ENCODE peak calls at places on chromosomes 16 and 17, in seven cellular contexts. V, S, C, E, Y, G and T are unnamed samples.

GRCh38 chr17:72392056-72393010 is 271.5 kb downstream of the SOX9 start:
- DNase-seq in V (no peak), S (peak; percentile 95), C (no peak), E (no peak), Y (peak; percentile 75), G (no peak), T (no peak)

GRCh38 chr17:57989011-57989345 is 924 bp upstream of the VEZF1 start:
- DNase-seq in V (peak; percentile 59), S (peak; percentile 50), C (no peak), E (no peak), Y (peak; percentile 41), G (no peak), T (no peak)

GRCh38 chr17:17725853-17726720 is 44.8 kb downstream of the RAI1 start:
- DNase-seq in V (no peak), S (no peak), C (no peak), E (no peak), Y (no peak), G (no peak), T (no peak)

GRCh38 chr17:42178817-42179216 is 2.1 kb downstream of the KCNH4 start:
- DNase-seq in V (no peak), S (no peak), C (no peak), E (no peak), Y (no peak), G (no peak), T (no peak)

GRCh38 chr16:89052824-89053724 is 40.6 kb upstream of the ACSF3 start:
- DNase-seq in V (no peak), S (peak; percentile 2), C (no peak), E (peak; percentile 12), Y (no peak), G (no peak), T (no peak)

GRCh38 chr16:29316673-29317237 is 89.8 kb downstream of the NPIPB11 start:
- DNase-seq in V (peak; percentile 34), S (peak; percentile 21), C (no peak), E (no peak), Y (no peak), G (no peak), T (no peak)

GRCh38 chr17:44733753-44734152 is 25.0 kb upstream of the ADAM11 start:
- DNase-seq in V (peak; percentile 37), S (no peak), C (no peak), E (no peak), Y (no peak), G (no peak), T (no peak)

GRCh38 chr17:39235555-39236221 is 9.9 kb upstream of the STAC2 start:
- DNase-seq in V (no peak), S (peak; percentile 57), C (peak; percentile 27), E (no peak), Y (peak; percentile 64), G (no peak), T (no peak)

GRCh38 chr17:48244121-48244711 is 136.7 kb downstream of the SNX11 start:
- DNase-seq in V (no peak), S (peak; percentile 29), C (peak; percentile 36), E (no peak), Y (peak; percentile 59), G (no peak), T (no peak)

GRCh38 chr17:75854111-75854748 is 905 bp downstream of the WBP2 start:
- DNase-seq in V (no peak), S (peak; percentile 57), C (no peak), E (no peak), Y (peak; percentile 68), G (no peak), T (no peak)

GRCh38 chr16:8958344-8958808 is 5.3 kb downstream of the USP7 start:
- DNase-seq in V (peak; percentile 39), S (peak; percentile 69), C (no peak), E (no peak), Y (peak; percentile 36), G (no peak), T (no peak)

GRCh38 chr17:81329927-81330883 is 35.1 kb upstream of the SLC38A10 start:
- DNase-seq in V (no peak), S (no peak), C (no peak), E (no peak), Y (no peak), G (no peak), T (no peak)
- TF ChIP-seq CTCF in V (no peak), S (no peak), C (no peak), E (no peak), Y (no peak), G (no peak), T (no peak)

DNA sequence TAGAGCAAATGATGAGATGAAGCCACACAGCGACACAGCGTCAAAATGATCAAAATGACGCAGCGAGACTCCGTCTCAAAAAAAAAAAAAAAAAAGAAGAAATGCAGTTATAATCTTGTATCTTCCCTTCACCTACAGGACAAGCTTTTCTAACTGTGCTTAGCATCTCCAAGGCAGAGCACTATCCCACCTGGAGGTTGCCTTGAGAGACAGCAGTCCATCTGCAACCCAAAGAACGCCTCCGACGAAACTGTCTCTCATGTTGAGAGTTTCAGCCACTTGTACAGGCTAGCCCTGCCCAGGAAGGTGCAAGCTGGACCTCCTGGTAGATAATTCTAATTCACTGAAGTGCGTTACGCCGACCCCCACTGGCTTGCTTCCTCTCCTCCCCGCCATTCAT is 46.7 kb upstream of the GCSH start:
- DNase-seq in V (no peak), S (no peak), C (no peak), E (no peak), Y (no peak), G (no peak), T (no peak)
- H3K4me3 ChIP-seq in V (no peak overlapping the region), S (no peak overlapping the region), C (no peak overlapping the region), E (no peak overlapping the region), Y (no peak overlapping the region), G (no peak overlapping the region), T (no peak overlapping the region)

GRCh38 chr17:29039764-29040598 is 3.0 kb upstream of the PIPOX start:
- DNase-seq in V (no peak), S (peak; percentile 80), C (peak; percentile 93), E (no peak), Y (peak; percentile 93), G (no peak), T (peak; percentile 77)

GRCh38 chr17:29037739-29038465 is 5.0 kb upstream of the PIPOX start:
- DNase-seq in V (no peak), S (no peak), C (no peak), E (no peak), Y (no peak), G (no peak), T (no peak)

GRCh38 chr17:29034510-29034909 is 8.4 kb upstream of the PIPOX start:
- DNase-seq in V (no peak), S (no peak), C (no peak), E (no peak), Y (no peak), G (no peak), T (no peak)

GRCh38 chr17:29038511-29039300 is 4.2 kb upstream of the PIPOX start:
- DNase-seq in V (no peak), S (no peak), C (no peak), E (no peak), Y (no peak), G (no peak), T (no peak)

GRCh38 chr17:29036584-29036983 is 6.4 kb upstream of the PIPOX start:
- DNase-seq in V (no peak), S (no peak), C (no peak), E (no peak), Y (no peak), G (no peak), T (no peak)
- TF ChIP-seq CTCF in V (no peak), S (no peak), C (no peak), E (no peak), Y (no peak), G (no peak), T (no peak)

GRCh38 chr16:55506708-55507107 is 2.2 kb upstream of the LPCAT2 start:
- DNase-seq in V (no peak), S (no peak), C (no peak), E (no peak), Y (no peak), G (no peak), T (no peak)

GRCh38 chr16:55506083-55506482 is 2.8 kb upstream of the LPCAT2 start:
- DNase-seq in V (no peak), S (no peak), C (no peak), E (no peak), Y (no peak), G (no peak), T (no peak)

GRCh38 chr16:55508941-55509920 is at the start of gene LPCAT2:
- DNase-seq in V (peak; percentile 92), S (peak; percentile 84), C (peak; percentile 62), E (peak; percentile 90), Y (peak; percentile 92), G (peak; percentile 90), T (no peak)

GRCh38 chr16:55510185-55510805 is 1.4 kb downstream of the LPCAT2 start:
- DNase-seq in V (no peak), S (no peak), C (no peak), E (no peak), Y (no peak), G (no peak), T (no peak)

DNA sequence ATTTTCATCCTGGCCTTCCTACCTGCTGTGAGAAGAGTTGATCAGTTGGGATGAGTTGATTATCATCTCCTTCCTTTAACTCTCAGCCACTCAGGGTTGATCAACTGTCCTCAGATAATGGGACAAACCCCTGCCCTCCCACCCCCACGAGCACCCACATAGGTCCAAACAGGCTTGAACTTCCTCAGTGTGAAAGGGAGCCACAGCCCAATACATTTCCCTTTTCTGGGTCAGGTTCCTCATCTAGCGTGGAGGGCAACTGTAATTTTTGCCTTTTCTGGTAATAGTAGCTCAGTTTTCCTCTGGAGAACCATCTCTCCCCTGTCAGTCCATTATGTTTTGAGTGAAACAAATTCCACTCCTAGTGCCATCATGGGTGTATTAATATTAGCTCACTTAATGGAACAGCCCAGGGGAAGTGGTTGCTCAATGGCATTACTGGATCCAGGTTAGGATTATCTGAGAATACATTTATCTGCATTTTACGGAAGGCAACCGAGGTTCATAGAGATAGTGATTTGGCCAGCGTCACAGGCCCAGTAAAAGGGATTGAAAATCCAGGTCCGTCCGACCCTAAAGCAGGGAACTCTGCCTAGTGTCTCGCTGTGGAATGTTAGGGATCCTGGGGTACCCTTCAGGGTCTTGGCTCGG is 476 bp upstream of the LPCAT2 start:
- DNase-seq in V (no peak), S (no peak), C (no peak), E (no peak), Y (no peak), G (no peak), T (no peak)
- H3K4me3 ChIP-seq in V (peak overlapping the region; percentile 79), S (no peak overlapping the region), C (peak overlapping the region; percentile 66), E (peak overlapping the region; percentile 71), Y (peak overlapping the region; percentile 82), G (peak overlapping the region; percentile 68), T (peak overlapping the region; percentile 77)

DNA sequence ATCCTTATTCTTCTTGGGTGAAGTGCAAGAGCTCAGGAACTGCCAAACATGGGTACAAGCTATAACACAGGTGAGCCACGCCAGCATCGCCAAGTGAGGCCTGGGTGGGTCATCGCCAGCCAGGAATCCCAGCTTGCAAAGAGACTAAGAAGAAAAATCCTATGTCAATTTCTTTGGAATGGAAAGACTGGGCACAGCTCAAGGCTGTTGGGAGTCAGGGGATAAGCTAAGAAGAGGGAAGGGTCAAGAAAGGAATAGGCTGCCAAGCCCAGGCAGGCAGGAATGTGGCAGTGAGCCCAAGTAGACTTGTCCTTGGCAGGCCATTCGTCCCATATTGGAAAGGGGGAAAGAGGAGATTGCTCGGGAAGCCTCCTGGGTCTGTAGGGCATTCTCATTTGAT is 191.4 kb upstream of the CDH5 start:
- DNase-seq in V (no peak), S (no peak), C (no peak), E (no peak), Y (no peak), G (no peak), T (no peak)
- TF ChIP-seq CTCF in V (no peak), S (no peak), C (no peak), E (no peak), Y (no peak), G (no peak), T (no peak)